ENCODE peak calls at places on chromosomes 11 and 22, in nine cellular contexts. One of them, this sample, is unnamed.
A peak's percentile ranks its signal among the peaks of the same experiment; 100 is the strongest.

GRCh38 chr22:31133911-31134310 is 6.4 kb downstream of the PLA2G3 start:
- DNase-seq in endothelial cell: no peak
- DNase-seq in AG09319: no peak
- DNase-seq in suprapubic skin: no peak
- DNase-seq in CD8-positive, alpha-beta T cell: no peak
- DNase-seq in WTC11: no peak
- DNase-seq in GM13977: peak; percentile 18
- DNase-seq in IMR-90: no peak
- DNase-seq in tibial artery: no peak
- DNase-seq in this sample: no peak

GRCh38 chr11:70872299-70872698 is 380.1 kb downstream of the SHANK2 start:
- DNase-seq in AG09319: no peak
- DNase-seq in endothelial cell: no peak
- DNase-seq in GM13977: no peak
- DNase-seq in tibial artery: no peak
- DNase-seq in CD8-positive, alpha-beta T cell: no peak
- DNase-seq in WTC11: no peak
- DNase-seq in IMR-90: no peak
- DNase-seq in suprapubic skin: no peak
- DNase-seq in this sample: no peak

GRCh38 chr11:116696381-116696941 is 76.3 kb downstream of the BUD13 start:
- DNase-seq in CD8-positive, alpha-beta T cell: no peak
- DNase-seq in endothelial cell: no peak
- DNase-seq in WTC11: peak; percentile 32
- DNase-seq in tibial artery: peak; percentile 44
- DNase-seq in AG09319: no peak
- DNase-seq in IMR-90: no peak
- DNase-seq in suprapubic skin: peak; percentile 39
- DNase-seq in GM13977: no peak
- DNase-seq in this sample: no peak

GRCh38 chr11:43923327-43924111 is 18.9 kb upstream of the C11orf96 start:
- DNase-seq in GM13977: no peak
- DNase-seq in IMR-90: peak; percentile 92
- DNase-seq in suprapubic skin: no peak
- DNase-seq in WTC11: no peak
- DNase-seq in CD8-positive, alpha-beta T cell: no peak
- DNase-seq in endothelial cell: no peak
- DNase-seq in AG09319: no peak
- DNase-seq in tibial artery: peak; percentile 91
- DNase-seq in this sample: no peak

GRCh38 chr22:28962042-28962554 is 78.7 kb downstream of the ZNRF3 start:
- DNase-seq in IMR-90: no peak
- DNase-seq in endothelial cell: no peak
- DNase-seq in WTC11: no peak
- DNase-seq in tibial artery: no peak
- DNase-seq in GM13977: no peak
- DNase-seq in AG09319: no peak
- DNase-seq in suprapubic skin: no peak
- DNase-seq in CD8-positive, alpha-beta T cell: no peak
- DNase-seq in this sample: no peak

GRCh38 chr22:27146871-27147591 is 489.6 kb downstream of the MIAT start:
- DNase-seq in endothelial cell: no peak
- DNase-seq in tibial artery: no peak
- DNase-seq in WTC11: no peak
- DNase-seq in CD8-positive, alpha-beta T cell: no peak
- DNase-seq in suprapubic skin: no peak
- DNase-seq in IMR-90: no peak
- DNase-seq in AG09319: no peak
- DNase-seq in GM13977: no peak
- DNase-seq in this sample: no peak

GRCh38 chr11:74446445-74446844 is 20.9 kb downstream of the KCNE3 start:
- DNase-seq in CD8-positive, alpha-beta T cell: no peak
- DNase-seq in endothelial cell: no peak
- DNase-seq in GM13977: no peak
- DNase-seq in WTC11: no peak
- DNase-seq in suprapubic skin: no peak
- DNase-seq in IMR-90: no peak
- DNase-seq in tibial artery: no peak
- DNase-seq in AG09319: no peak
- DNase-seq in this sample: no peak

GRCh38 chr11:17343907-17344306 is 7.7 kb upstream of the NCR3LG1 start:
- DNase-seq in IMR-90: peak; percentile 87
- DNase-seq in CD8-positive, alpha-beta T cell: no peak
- DNase-seq in endothelial cell: no peak
- DNase-seq in AG09319: peak; percentile 59
- DNase-seq in tibial artery: no peak
- DNase-seq in WTC11: no peak
- DNase-seq in GM13977: no peak
- DNase-seq in suprapubic skin: no peak
- DNase-seq in this sample: no peak

GRCh38 chr11:66188580-66188979 is 79.9 kb upstream of the RAB1B start:
- DNase-seq in GM13977: no peak
- DNase-seq in CD8-positive, alpha-beta T cell: no peak
- DNase-seq in AG09319: peak; percentile 7
- DNase-seq in suprapubic skin: no peak
- DNase-seq in WTC11: no peak
- DNase-seq in tibial artery: no peak
- DNase-seq in IMR-90: peak; percentile 85
- DNase-seq in endothelial cell: no peak
- DNase-seq in this sample: no peak

GRCh38 chr11:77411238-77411637 is 62.7 kb downstream of the PAK1 start:
- DNase-seq in tibial artery: peak; percentile 65
- DNase-seq in suprapubic skin: peak; percentile 64
- DNase-seq in WTC11: no peak
- DNase-seq in GM13977: peak; percentile 25
- DNase-seq in CD8-positive, alpha-beta T cell: peak; percentile 26
- DNase-seq in AG09319: no peak
- DNase-seq in endothelial cell: peak; percentile 11
- DNase-seq in IMR-90: peak; percentile 30
- DNase-seq in this sample: no peak

GRCh38 chr11:8006349-8006977 is 19.3 kb downstream of the EIF3F start:
- DNase-seq in IMR-90: peak; percentile 71
- DNase-seq in AG09319: peak; percentile 45
- DNase-seq in WTC11: peak; percentile 75
- DNase-seq in CD8-positive, alpha-beta T cell: peak; percentile 33
- DNase-seq in endothelial cell: peak; percentile 77
- DNase-seq in suprapubic skin: no peak
- DNase-seq in GM13977: peak; percentile 69
- DNase-seq in tibial artery: no peak
- DNase-seq in this sample: peak; percentile 7

GRCh38 chr11:4626207-4627105 is 10.8 kb upstream of the OR51D1 start:
- DNase-seq in GM13977: no peak
- DNase-seq in WTC11: peak; percentile 82
- DNase-seq in IMR-90: peak; percentile 79
- DNase-seq in CD8-positive, alpha-beta T cell: peak; percentile 39
- DNase-seq in AG09319: peak; percentile 23
- DNase-seq in endothelial cell: peak; percentile 83
- DNase-seq in suprapubic skin: no peak
- DNase-seq in tibial artery: no peak
- DNase-seq in this sample: no peak

GRCh38 chr11:67417425-67417824 is 1.9 kb downstream of the CARNS1 start:
- DNase-seq in endothelial cell: no peak
- DNase-seq in WTC11: no peak
- DNase-seq in GM13977: no peak
- DNase-seq in tibial artery: no peak
- DNase-seq in IMR-90: no peak
- DNase-seq in suprapubic skin: no peak
- DNase-seq in CD8-positive, alpha-beta T cell: no peak
- DNase-seq in AG09319: no peak
- DNase-seq in this sample: no peak

GRCh38 chr11:452203-452744 is 2.2 kb downstream of the PTDSS2 start:
- DNase-seq in endothelial cell: no peak
- DNase-seq in GM13977: no peak
- DNase-seq in IMR-90: no peak
- DNase-seq in AG09319: no peak
- DNase-seq in WTC11: no peak
- DNase-seq in CD8-positive, alpha-beta T cell: no peak
- DNase-seq in tibial artery: no peak
- DNase-seq in suprapubic skin: no peak
- DNase-seq in this sample: no peak

GRCh38 chr11:73173755-73174494 is 31.8 kb upstream of the FCHSD2 start:
- DNase-seq in endothelial cell: no peak
- DNase-seq in WTC11: no peak
- DNase-seq in tibial artery: peak; percentile 94
- DNase-seq in IMR-90: peak; percentile 25
- DNase-seq in suprapubic skin: no peak
- DNase-seq in CD8-positive, alpha-beta T cell: no peak
- DNase-seq in AG09319: no peak
- DNase-seq in GM13977: no peak
- DNase-seq in this sample: no peak

DNA sequence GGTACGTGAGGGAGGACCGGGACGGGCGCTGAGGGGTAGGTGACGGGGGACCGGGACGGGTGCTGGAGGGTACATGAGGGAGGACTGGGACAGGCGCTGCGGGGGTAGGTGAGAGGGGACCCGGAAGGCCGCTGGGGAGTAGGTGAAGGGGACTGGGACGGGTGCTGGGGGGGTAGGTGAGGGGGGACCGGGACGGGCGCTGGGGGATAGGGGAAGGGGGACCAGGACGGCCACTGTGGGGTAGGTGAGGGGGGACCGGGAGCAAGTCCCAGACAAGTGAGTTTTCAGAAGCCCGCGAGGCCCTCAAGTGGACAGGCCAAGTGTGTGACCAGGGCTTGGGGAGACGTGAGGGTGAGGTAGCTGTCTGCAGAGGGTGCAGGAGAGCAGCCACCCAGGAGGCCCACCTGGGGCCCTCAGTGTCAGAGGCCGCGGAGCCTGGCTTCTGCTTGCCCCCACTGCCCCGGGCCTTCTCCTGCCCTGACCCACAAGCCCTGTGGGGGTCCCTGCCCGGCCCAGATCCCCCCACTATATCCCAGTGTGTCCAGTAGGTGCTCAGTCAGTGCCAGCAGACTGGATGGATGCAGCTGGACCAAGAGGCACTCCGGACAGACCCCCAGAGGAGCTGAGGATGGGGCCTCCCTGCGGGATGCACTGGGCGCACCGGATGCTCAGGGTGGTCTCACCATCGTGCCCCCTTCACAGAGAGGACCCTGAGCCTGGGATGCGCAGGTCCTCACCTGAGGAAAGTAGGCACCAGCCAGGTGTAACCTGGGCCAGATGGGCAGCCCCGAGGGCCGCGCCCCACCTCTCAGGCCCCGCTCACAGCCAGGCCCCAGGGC is 44.2 kb upstream of the TH start:
- DNase-seq in IMR-90: no peak
- DNase-seq in GM13977: peak; percentile 25
- DNase-seq in WTC11: no peak
- DNase-seq in tibial artery: peak; percentile 65
- DNase-seq in AG09319: no peak
- DNase-seq in CD8-positive, alpha-beta T cell: no peak
- DNase-seq in suprapubic skin: peak; percentile 58
- DNase-seq in endothelial cell: no peak
- DNase-seq in this sample: no peak
- TF ChIP-seq CTCF in IMR-90: no peak
- TF ChIP-seq CTCF in GM13977: no peak
- TF ChIP-seq CTCF in WTC11: no peak
- TF ChIP-seq CTCF in tibial artery: no peak
- TF ChIP-seq CTCF in AG09319: no peak
- TF ChIP-seq CTCF in CD8-positive, alpha-beta T cell: no peak
- TF ChIP-seq CTCF in suprapubic skin: no peak
- TF ChIP-seq CTCF in endothelial cell: no peak
- TF ChIP-seq CTCF in this sample: no peak

GRCh38 chr11:69640995-69641581 is at the start of gene CCND1:
- DNase-seq in GM13977: peak; percentile 87
- DNase-seq in endothelial cell: peak; percentile 74
- DNase-seq in WTC11: peak; percentile 82
- DNase-seq in IMR-90: peak; percentile 94
- DNase-seq in AG09319: peak; percentile 77
- DNase-seq in tibial artery: peak; percentile 85
- DNase-seq in suprapubic skin: no peak
- DNase-seq in CD8-positive, alpha-beta T cell: peak; percentile 15
- DNase-seq in this sample: no peak
- TF ChIP-seq CTCF in GM13977: peak; percentile 27
- TF ChIP-seq CTCF in endothelial cell: no peak
- TF ChIP-seq CTCF in WTC11: no peak
- TF ChIP-seq CTCF in IMR-90: peak; percentile 46
- TF ChIP-seq CTCF in AG09319: peak; percentile 27
- TF ChIP-seq CTCF in tibial artery: peak; percentile 15
- TF ChIP-seq CTCF in suprapubic skin: peak; percentile 8
- TF ChIP-seq CTCF in CD8-positive, alpha-beta T cell: no peak
- TF ChIP-seq CTCF in this sample: peak; percentile 4

DNA sequence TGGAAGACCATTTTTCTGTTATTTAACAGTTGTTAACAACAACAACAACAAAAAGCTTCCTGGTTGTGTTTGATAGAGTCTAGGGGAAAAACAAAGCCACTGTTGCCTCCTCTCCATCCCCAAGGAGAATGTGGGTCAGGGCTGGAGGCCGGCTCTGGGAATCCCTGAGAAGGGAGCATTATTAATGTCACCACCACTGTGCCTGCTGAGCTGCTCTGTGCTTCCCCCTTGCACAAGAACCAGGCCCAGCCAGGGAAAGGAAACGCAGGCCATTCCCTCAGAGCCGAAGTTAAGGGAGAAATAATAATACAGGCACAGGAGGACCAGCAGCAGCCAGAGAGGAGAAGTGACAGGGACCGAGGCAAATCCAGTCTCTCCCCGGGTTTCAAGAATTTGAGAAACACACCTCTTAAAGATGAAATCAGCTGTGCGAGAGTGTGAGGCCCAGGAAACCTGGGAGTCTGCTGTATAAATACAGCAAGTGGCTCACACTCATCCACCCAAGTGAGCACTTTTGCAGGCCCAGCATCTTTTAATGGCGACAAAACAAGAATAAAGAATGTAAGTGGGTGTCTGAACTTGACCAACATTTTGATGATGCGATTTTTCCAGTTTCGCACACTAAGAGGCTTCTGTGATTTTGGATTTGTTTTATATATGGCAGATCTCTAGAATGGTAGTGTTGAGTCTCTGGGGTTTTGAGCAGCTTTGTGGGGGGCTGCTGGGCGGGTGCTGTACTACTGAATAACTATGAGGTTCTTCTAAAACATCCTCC is 539.2 kb downstream of the NTM start:
- DNase-seq in tibial artery: no peak
- DNase-seq in IMR-90: peak; percentile 35
- DNase-seq in GM13977: no peak
- DNase-seq in suprapubic skin: no peak
- DNase-seq in AG09319: no peak
- DNase-seq in endothelial cell: no peak
- DNase-seq in CD8-positive, alpha-beta T cell: no peak
- DNase-seq in WTC11: no peak
- DNase-seq in this sample: no peak
- TF ChIP-seq CTCF in tibial artery: no peak
- TF ChIP-seq CTCF in IMR-90: no peak
- TF ChIP-seq CTCF in GM13977: no peak
- TF ChIP-seq CTCF in suprapubic skin: no peak
- TF ChIP-seq CTCF in AG09319: no peak
- TF ChIP-seq CTCF in endothelial cell: no peak
- TF ChIP-seq CTCF in CD8-positive, alpha-beta T cell: no peak
- TF ChIP-seq CTCF in WTC11: no peak
- TF ChIP-seq CTCF in this sample: no peak

DNA sequence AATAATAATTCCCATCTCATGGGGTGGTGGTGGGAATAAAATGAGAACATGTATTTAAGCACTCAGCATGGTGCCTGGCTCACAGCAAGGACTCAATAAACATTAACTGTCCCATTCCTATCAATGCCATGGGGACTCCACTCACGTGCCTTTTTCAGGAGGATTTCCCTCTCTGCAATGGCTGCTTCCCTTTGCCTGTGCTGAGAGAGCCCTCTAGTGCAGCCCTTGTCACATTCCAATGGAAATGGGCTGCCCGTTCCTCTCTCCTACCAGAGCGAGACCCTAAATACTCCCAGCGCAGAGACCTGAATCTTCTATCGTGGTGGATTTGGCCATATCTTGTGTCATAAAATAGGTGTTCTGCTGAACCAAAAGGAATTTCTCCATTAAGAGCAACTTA is 621.5 kb upstream of the B3GAT1 start:
- DNase-seq in WTC11: peak; percentile 63
- DNase-seq in tibial artery: no peak
- DNase-seq in IMR-90: no peak
- DNase-seq in CD8-positive, alpha-beta T cell: no peak
- DNase-seq in AG09319: no peak
- DNase-seq in endothelial cell: peak; percentile 51
- DNase-seq in GM13977: no peak
- DNase-seq in suprapubic skin: no peak
- DNase-seq in this sample: no peak
- TF ChIP-seq CTCF in WTC11: no peak
- TF ChIP-seq CTCF in tibial artery: peak; percentile 24
- TF ChIP-seq CTCF in IMR-90: no peak
- TF ChIP-seq CTCF in CD8-positive, alpha-beta T cell: no peak
- TF ChIP-seq CTCF in AG09319: no peak
- TF ChIP-seq CTCF in endothelial cell: no peak
- TF ChIP-seq CTCF in GM13977: no peak
- TF ChIP-seq CTCF in suprapubic skin: peak; percentile 10
- TF ChIP-seq CTCF in this sample: no peak